ENCODE peak calls at places on chromosomes 13 and 19, in eight cellular contexts. One of them, this sample, is unnamed.
A peak's percentile ranks its signal among the peaks of the same experiment; 100 is the strongest.

GRCh38 chr13:26589754-26590153 is 32.3 kb downstream of the WASF3 start:
- DNase-seq in RWPE1: no peak
- DNase-seq in cardiac fibroblast: peak; percentile 59
- DNase-seq in GM23338: no peak
- DNase-seq in fibroblast of lung: no peak
- DNase-seq in lower leg skin: no peak
- DNase-seq in brain microvascular endothelial cell: peak; percentile 33
- DNase-seq in foreskin fibroblast: no peak
- DNase-seq in this sample: no peak

GRCh38 chr13:77139311-77139710 is 112.4 kb upstream of the FBXL3 start:
- DNase-seq in foreskin fibroblast: no peak
- DNase-seq in fibroblast of lung: peak; percentile 29
- DNase-seq in cardiac fibroblast: peak; percentile 4
- DNase-seq in lower leg skin: no peak
- DNase-seq in GM23338: no peak
- DNase-seq in RWPE1: no peak
- DNase-seq in brain microvascular endothelial cell: peak; percentile 7
- DNase-seq in this sample: no peak

GRCh38 chr13:111046590-111047141 is 68.4 kb upstream of the ARHGEF7 start:
- DNase-seq in GM23338: no peak
- DNase-seq in RWPE1: no peak
- DNase-seq in lower leg skin: no peak
- DNase-seq in fibroblast of lung: peak; percentile 67
- DNase-seq in foreskin fibroblast: peak; percentile 66
- DNase-seq in brain microvascular endothelial cell: peak; percentile 59
- DNase-seq in cardiac fibroblast: peak; percentile 58
- DNase-seq in this sample: no peak

GRCh38 chr13:78194904-78195639 is 276.4 kb upstream of the EDNRB start:
- DNase-seq in foreskin fibroblast: no peak
- DNase-seq in RWPE1: no peak
- DNase-seq in lower leg skin: no peak
- DNase-seq in fibroblast of lung: peak; percentile 15
- DNase-seq in brain microvascular endothelial cell: no peak
- DNase-seq in GM23338: peak; percentile 21
- DNase-seq in cardiac fibroblast: peak; percentile 66
- DNase-seq in this sample: no peak

GRCh38 chr19:1906985-1907562 is 1.9 kb downstream of the ADAT3 start:
- DNase-seq in lower leg skin: no peak
- DNase-seq in foreskin fibroblast: no peak
- DNase-seq in GM23338: no peak
- DNase-seq in RWPE1: no peak
- DNase-seq in cardiac fibroblast: no peak
- DNase-seq in fibroblast of lung: no peak
- DNase-seq in brain microvascular endothelial cell: no peak
- DNase-seq in this sample: no peak

GRCh38 chr13:42615691-42616090 is 41.7 kb downstream of the TNFSF11 start:
- DNase-seq in fibroblast of lung: peak; percentile 47
- DNase-seq in cardiac fibroblast: peak; percentile 55
- DNase-seq in foreskin fibroblast: peak; percentile 3
- DNase-seq in lower leg skin: no peak
- DNase-seq in brain microvascular endothelial cell: peak; percentile 16
- DNase-seq in GM23338: no peak
- DNase-seq in RWPE1: no peak
- DNase-seq in this sample: no peak

GRCh38 chr13:76552807-76553206 is 333.4 kb downstream of the KCTD12 start:
- DNase-seq in cardiac fibroblast: peak; percentile 25
- DNase-seq in lower leg skin: no peak
- DNase-seq in brain microvascular endothelial cell: no peak
- DNase-seq in fibroblast of lung: no peak
- DNase-seq in foreskin fibroblast: no peak
- DNase-seq in GM23338: no peak
- DNase-seq in RWPE1: no peak
- DNase-seq in this sample: no peak

GRCh38 chr13:94886191-94886590 is 173.8 kb upstream of the SOX21 start:
- DNase-seq in lower leg skin: no peak
- DNase-seq in brain microvascular endothelial cell: peak; percentile 77
- DNase-seq in cardiac fibroblast: no peak
- DNase-seq in foreskin fibroblast: peak; percentile 0
- DNase-seq in GM23338: no peak
- DNase-seq in RWPE1: no peak
- DNase-seq in fibroblast of lung: no peak
- DNase-seq in this sample: no peak

GRCh38 chr13:73677041-73677589 is 457.1 kb downstream of the KLF12 start:
- DNase-seq in GM23338: no peak
- DNase-seq in cardiac fibroblast: peak; percentile 92
- DNase-seq in lower leg skin: no peak
- DNase-seq in brain microvascular endothelial cell: peak; percentile 87
- DNase-seq in fibroblast of lung: peak; percentile 10
- DNase-seq in foreskin fibroblast: peak; percentile 6
- DNase-seq in RWPE1: peak; percentile 75
- DNase-seq in this sample: no peak

GRCh38 chr13:77338961-77339401 is 12.1 kb upstream of the MYCBP2 start:
- DNase-seq in GM23338: no peak
- DNase-seq in cardiac fibroblast: no peak
- DNase-seq in brain microvascular endothelial cell: no peak
- DNase-seq in fibroblast of lung: no peak
- DNase-seq in foreskin fibroblast: no peak
- DNase-seq in lower leg skin: no peak
- DNase-seq in RWPE1: no peak
- DNase-seq in this sample: no peak

GRCh38 chr19:13784731-13785452 is 10.4 kb upstream of the ZSWIM4 start:
- DNase-seq in cardiac fibroblast: peak; percentile 72
- DNase-seq in brain microvascular endothelial cell: peak; percentile 40
- DNase-seq in RWPE1: peak; percentile 55
- DNase-seq in GM23338: peak; percentile 90
- DNase-seq in fibroblast of lung: peak; percentile 70
- DNase-seq in lower leg skin: peak; percentile 53
- DNase-seq in foreskin fibroblast: peak; percentile 59
- DNase-seq in this sample: no peak

GRCh38 chr19:29587059-29587458 is 19.0 kb upstream of the POP4 start:
- DNase-seq in cardiac fibroblast: no peak
- DNase-seq in RWPE1: no peak
- DNase-seq in brain microvascular endothelial cell: no peak
- DNase-seq in fibroblast of lung: no peak
- DNase-seq in lower leg skin: no peak
- DNase-seq in foreskin fibroblast: no peak
- DNase-seq in GM23338: no peak
- DNase-seq in this sample: no peak

GRCh38 chr19:29588095-29588494 is 18.0 kb upstream of the POP4 start:
- DNase-seq in cardiac fibroblast: no peak
- DNase-seq in fibroblast of lung: no peak
- DNase-seq in lower leg skin: no peak
- DNase-seq in RWPE1: no peak
- DNase-seq in GM23338: no peak
- DNase-seq in brain microvascular endothelial cell: no peak
- DNase-seq in foreskin fibroblast: no peak
- DNase-seq in this sample: no peak

GRCh38 chr19:29583196-29584006 is 22.7 kb upstream of the POP4 start:
- DNase-seq in RWPE1: peak; percentile 34
- DNase-seq in foreskin fibroblast: no peak
- DNase-seq in GM23338: no peak
- DNase-seq in fibroblast of lung: peak; percentile 9
- DNase-seq in lower leg skin: no peak
- DNase-seq in cardiac fibroblast: peak; percentile 56
- DNase-seq in brain microvascular endothelial cell: no peak
- DNase-seq in this sample: no peak

GRCh38 chr19:29587518-29587986 is 18.5 kb upstream of the POP4 start:
- DNase-seq in GM23338: no peak
- DNase-seq in fibroblast of lung: no peak
- DNase-seq in lower leg skin: no peak
- DNase-seq in RWPE1: no peak
- DNase-seq in cardiac fibroblast: peak; percentile 22
- DNase-seq in foreskin fibroblast: peak; percentile 30
- DNase-seq in brain microvascular endothelial cell: peak; percentile 34
- DNase-seq in this sample: no peak

DNA sequence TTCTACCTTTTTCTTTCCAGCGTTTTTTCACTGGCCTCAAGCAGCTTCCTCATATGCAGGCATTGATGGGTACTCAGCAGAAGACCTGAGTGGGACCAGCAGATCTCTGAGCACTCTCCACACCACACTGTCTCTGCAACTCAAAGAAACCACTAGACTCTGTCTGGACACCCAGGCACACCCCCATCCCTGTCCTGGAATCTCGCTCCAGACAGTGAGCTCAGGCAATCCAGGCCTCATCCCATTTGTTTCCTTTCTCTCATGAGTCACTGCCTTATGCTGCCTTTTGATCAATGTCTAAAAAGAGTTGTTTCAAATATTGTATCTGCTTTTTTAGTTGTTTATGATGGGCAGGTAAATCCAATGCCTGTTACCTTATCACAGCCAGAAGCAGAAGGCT is 19.7 kb upstream of the POP4 start:
- DNase-seq in foreskin fibroblast: no peak
- DNase-seq in GM23338: no peak
- DNase-seq in fibroblast of lung: no peak
- DNase-seq in cardiac fibroblast: no peak
- DNase-seq in RWPE1: no peak
- DNase-seq in lower leg skin: no peak
- DNase-seq in brain microvascular endothelial cell: no peak
- DNase-seq in this sample: no peak
- TF ChIP-seq CTCF in foreskin fibroblast: no peak
- TF ChIP-seq CTCF in GM23338: no peak
- TF ChIP-seq CTCF in fibroblast of lung: no peak
- TF ChIP-seq CTCF in cardiac fibroblast: no peak
- TF ChIP-seq CTCF in RWPE1: no peak
- TF ChIP-seq CTCF in lower leg skin: no peak
- TF ChIP-seq CTCF in brain microvascular endothelial cell: no peak
- TF ChIP-seq CTCF in this sample: no peak

GRCh38 chr13:107208889-107209288 is 641.0 kb upstream of the ARGLU1 start:
- DNase-seq in lower leg skin: no peak
- DNase-seq in GM23338: no peak
- DNase-seq in fibroblast of lung: no peak
- DNase-seq in foreskin fibroblast: no peak
- DNase-seq in brain microvascular endothelial cell: no peak
- DNase-seq in RWPE1: no peak
- DNase-seq in cardiac fibroblast: no peak
- DNase-seq in this sample: no peak

GRCh38 chr13:107205318-107206112 is 637.6 kb upstream of the ARGLU1 start:
- DNase-seq in fibroblast of lung: peak; percentile 59
- DNase-seq in foreskin fibroblast: no peak
- DNase-seq in RWPE1: peak; percentile 38
- DNase-seq in lower leg skin: peak; percentile 28
- DNase-seq in brain microvascular endothelial cell: peak; percentile 64
- DNase-seq in GM23338: peak; percentile 75
- DNase-seq in cardiac fibroblast: peak; percentile 65
- DNase-seq in this sample: peak; percentile 64

GRCh38 chr13:107202371-107203023 is 634.6 kb upstream of the ARGLU1 start:
- DNase-seq in RWPE1: peak; percentile 47
- DNase-seq in GM23338: no peak
- DNase-seq in brain microvascular endothelial cell: peak; percentile 22
- DNase-seq in lower leg skin: peak; percentile 56
- DNase-seq in cardiac fibroblast: peak; percentile 76
- DNase-seq in foreskin fibroblast: no peak
- DNase-seq in fibroblast of lung: peak; percentile 56
- DNase-seq in this sample: no peak

GRCh38 chr13:107200491-107200890 is 632.6 kb upstream of the ARGLU1 start:
- DNase-seq in RWPE1: no peak
- DNase-seq in cardiac fibroblast: no peak
- DNase-seq in fibroblast of lung: no peak
- DNase-seq in GM23338: no peak
- DNase-seq in brain microvascular endothelial cell: no peak
- DNase-seq in lower leg skin: no peak
- DNase-seq in foreskin fibroblast: no peak
- DNase-seq in this sample: no peak

DNA sequence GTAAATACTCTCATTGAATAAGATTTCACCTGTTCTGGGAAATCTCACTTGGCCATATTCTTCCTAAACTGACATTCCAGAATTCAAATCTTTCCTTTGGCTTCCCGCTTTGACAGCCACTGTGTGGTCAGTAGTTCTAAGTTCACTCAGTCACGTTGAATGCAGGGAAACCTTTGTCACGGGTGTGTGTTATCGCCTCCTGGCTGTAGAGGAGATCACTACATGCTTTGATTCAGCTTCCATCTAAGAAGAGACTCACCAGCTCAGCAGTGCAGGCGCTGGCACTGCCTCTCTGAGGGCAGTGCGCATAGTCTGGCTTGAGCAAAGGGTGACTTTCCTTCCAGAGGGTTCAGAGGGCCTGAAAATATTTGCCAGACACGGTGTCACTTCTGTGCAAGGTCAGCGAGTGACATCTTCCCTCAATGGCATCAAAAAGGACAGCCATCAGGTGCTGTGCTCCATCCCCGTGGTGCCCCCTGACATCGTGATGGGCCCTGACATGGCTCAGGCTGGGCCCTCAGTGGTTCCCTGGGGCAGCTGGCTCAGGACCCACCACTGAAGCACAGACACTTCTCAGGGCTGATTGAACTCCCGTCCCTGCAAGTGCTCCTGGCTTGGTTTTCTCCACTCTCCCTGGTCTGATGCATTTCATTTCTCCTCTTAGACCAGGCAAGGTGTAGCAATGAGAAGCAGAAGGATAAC is 635.4 kb upstream of the ARGLU1 start:
- DNase-seq in GM23338: peak; percentile 82
- DNase-seq in cardiac fibroblast: peak; percentile 11
- DNase-seq in foreskin fibroblast: no peak
- DNase-seq in lower leg skin: no peak
- DNase-seq in fibroblast of lung: peak; percentile 9
- DNase-seq in brain microvascular endothelial cell: peak; percentile 15
- DNase-seq in RWPE1: no peak
- DNase-seq in this sample: no peak
- TF ChIP-seq CTCF in GM23338: peak; percentile 80
- TF ChIP-seq CTCF in cardiac fibroblast: peak; percentile 22
- TF ChIP-seq CTCF in foreskin fibroblast: peak; percentile 16
- TF ChIP-seq CTCF in lower leg skin: no peak
- TF ChIP-seq CTCF in fibroblast of lung: no peak
- TF ChIP-seq CTCF in brain microvascular endothelial cell: peak; percentile 61
- TF ChIP-seq CTCF in RWPE1: no peak
- TF ChIP-seq CTCF in this sample: peak; percentile 44

GRCh38 chr13:51590966-51591627 is 6.8 kb downstream of the WDFY2 start:
- DNase-seq in fibroblast of lung: peak; percentile 90
- DNase-seq in foreskin fibroblast: peak; percentile 96
- DNase-seq in brain microvascular endothelial cell: peak; percentile 80
- DNase-seq in RWPE1: peak; percentile 51
- DNase-seq in lower leg skin: peak; percentile 55
- DNase-seq in cardiac fibroblast: peak; percentile 93
- DNase-seq in GM23338: peak; percentile 33
- DNase-seq in this sample: no peak
- TF ChIP-seq CTCF in fibroblast of lung: no peak
- TF ChIP-seq CTCF in foreskin fibroblast: no peak
- TF ChIP-seq CTCF in brain microvascular endothelial cell: no peak
- TF ChIP-seq CTCF in RWPE1: no peak
- TF ChIP-seq CTCF in lower leg skin: no peak
- TF ChIP-seq CTCF in cardiac fibroblast: no peak
- TF ChIP-seq CTCF in GM23338: no peak
- TF ChIP-seq CTCF in this sample: no peak

GRCh38 chr13:90906554-90906953 is 440.9 kb upstream of the MIR17HG start:
- DNase-seq in GM23338: no peak
- DNase-seq in foreskin fibroblast: no peak
- DNase-seq in cardiac fibroblast: no peak
- DNase-seq in brain microvascular endothelial cell: no peak
- DNase-seq in RWPE1: no peak
- DNase-seq in lower leg skin: no peak
- DNase-seq in fibroblast of lung: no peak
- DNase-seq in this sample: no peak
- TF ChIP-seq CTCF in GM23338: no peak
- TF ChIP-seq CTCF in foreskin fibroblast: no peak
- TF ChIP-seq CTCF in cardiac fibroblast: no peak
- TF ChIP-seq CTCF in brain microvascular endothelial cell: no peak
- TF ChIP-seq CTCF in RWPE1: no peak
- TF ChIP-seq CTCF in lower leg skin: no peak
- TF ChIP-seq CTCF in fibroblast of lung: no peak
- TF ChIP-seq CTCF in this sample: no peak

GRCh38 chr19:5997371-5997770 is 19.4 kb upstream of the RANBP3 start:
- DNase-seq in brain microvascular endothelial cell: no peak
- DNase-seq in RWPE1: no peak
- DNase-seq in foreskin fibroblast: no peak
- DNase-seq in fibroblast of lung: no peak
- DNase-seq in cardiac fibroblast: no peak
- DNase-seq in GM23338: peak; percentile 68
- DNase-seq in lower leg skin: no peak
- DNase-seq in this sample: no peak
- TF ChIP-seq CTCF in brain microvascular endothelial cell: peak; percentile 41
- TF ChIP-seq CTCF in RWPE1: no peak
- TF ChIP-seq CTCF in foreskin fibroblast: no peak
- TF ChIP-seq CTCF in fibroblast of lung: no peak
- TF ChIP-seq CTCF in cardiac fibroblast: peak; percentile 16
- TF ChIP-seq CTCF in GM23338: peak; percentile 70
- TF ChIP-seq CTCF in lower leg skin: no peak
- TF ChIP-seq CTCF in this sample: no peak